ENCODE peak calls at places on chromosomes 4 and X, in eight cellular contexts. L is stomach, O is suprapubic skin, R is sigmoid colon, B is K562, I is breast epithelium, W is endothelial cell of umbilical vein, A is SK-N-MC. X is an unnamed sample.

GRCh38 chr4:28724239-28724638 is 1863.6 kb downstream of the STIM2 start:
- DNase-seq in O (no peak), L (no peak), W (no peak), A (no peak), B (no peak), I (no peak), R (no peak), X (no peak)

GRCh38 chr4:137644201-137644600 is 111.9 kb upstream of the PCDH18 start:
- DNase-seq in A (no peak), R (no peak), W (peak; percentile 8), L (no peak), I (no peak), B (no peak), O (no peak), X (no peak)

GRCh38 chrX:105013719-105014118 is 206.8 kb downstream of the TEX13A start:
- DNase-seq in O (no peak), A (no peak), I (no peak), W (no peak), B (no peak), R (no peak), L (no peak), X (no peak)

GRCh38 chrX:100979881-100980607 is 10.5 kb downstream of the ARL13A start:
- DNase-seq in O (no peak), W (no peak), I (no peak), L (no peak), B (no peak), R (no peak), A (no peak), X (no peak)

GRCh38 chrX:139388234-139388633 is 142.3 kb upstream of the F9 start:
- DNase-seq in L (no peak), B (no peak), A (no peak), W (no peak), R (no peak), I (no peak), O (no peak), X (no peak)

GRCh38 chr4:108466936-108467902 is 153.2 kb upstream of the RPL34 start:
- DNase-seq in B (no peak), L (no peak), R (no peak), W (no peak), I (no peak), A (no peak), O (no peak), X (no peak)

GRCh38 chrX:107168259-107168658 is 38.0 kb downstream of the NUP62CL start:
- DNase-seq in L (no peak), W (no peak), B (no peak), R (no peak), O (no peak), A (no peak), I (no peak), X (no peak)

GRCh38 chrX:144732588-144732987 is 514.7 kb upstream of the SPANXN1 start:
- DNase-seq in A (no peak), I (no peak), O (no peak), W (no peak), L (no peak), R (no peak), B (no peak), X (no peak)

GRCh38 chrX:13778916-13779315 is 38.0 kb downstream of the GPM6B start:
- DNase-seq in L (no peak), O (no peak), W (peak; percentile 68), A (no peak), I (no peak), R (no peak), B (no peak), X (no peak)

GRCh38 chr4:7434766-7435150 is at the start of gene PSAPL1:
- DNase-seq in A (no peak), W (no peak), I (no peak), O (no peak), L (peak; percentile 74), R (no peak), B (peak; percentile 44), X (no peak)

GRCh38 chrX:123975180-123975579 is 13.7 kb downstream of the STAG2 start:
- DNase-seq in O (no peak), A (no peak), W (peak; percentile 66), R (no peak), I (no peak), L (no peak), B (no peak), X (no peak)

GRCh38 chr4:22875592-22876257 is 183.0 kb downstream of the GBA3 start:
- DNase-seq in B (no peak), R (no peak), I (no peak), O (no peak), W (no peak), L (no peak), A (no peak), X (no peak)

GRCh38 chrX:105744291-105744690 is 78.0 kb upstream of the NRK start:
- DNase-seq in R (no peak), A (no peak), O (no peak), L (no peak), W (no peak), B (no peak), I (no peak), X (no peak)

GRCh38 chr4:54908744-54909143 is 216.7 kb downstream of the KDR start:
- DNase-seq in L (no peak), A (no peak), O (no peak), R (no peak), I (no peak), B (no peak), W (no peak), X (no peak)

GRCh38 chr4:80730158-80730557 is 300.4 kb upstream of the BMP3 start:
- DNase-seq in B (no peak), L (no peak), W (no peak), I (no peak), R (no peak), A (no peak), O (no peak), X (no peak)

GRCh38 chr4:104909376-104909775 is 237.3 kb upstream of the TET2 start:
- DNase-seq in O (no peak), B (no peak), A (no peak), L (no peak), I (no peak), W (no peak), R (no peak), X (no peak)

GRCh38 chr4:104907074-104907649 is 239.5 kb upstream of the TET2 start:
- DNase-seq in A (no peak), R (no peak), W (no peak), O (no peak), I (no peak), B (no peak), L (no peak), X (no peak)

GRCh38 chr4:104906274-104906673 is 240.4 kb upstream of the TET2 start:
- DNase-seq in W (no peak), R (no peak), B (no peak), L (no peak), I (no peak), O (no peak), A (no peak), X (no peak)

GRCh38 chr4:104907991-104908390 is 238.7 kb upstream of the TET2 start:
- DNase-seq in I (no peak), B (no peak), O (no peak), A (no peak), W (no peak), R (no peak), L (no peak), X (no peak)

GRCh38 chr4:104905546-104905945 is 241.1 kb upstream of the TET2 start:
- DNase-seq in I (no peak), B (no peak), R (no peak), O (no peak), A (no peak), W (no peak), L (no peak), X (no peak)
- TF ChIP-seq POLR2AphosphoS5 in I (no peak), B (no peak), R (no peak), O (no peak), A (no peak), W (no peak), L (no peak), X (no peak)

DNA sequence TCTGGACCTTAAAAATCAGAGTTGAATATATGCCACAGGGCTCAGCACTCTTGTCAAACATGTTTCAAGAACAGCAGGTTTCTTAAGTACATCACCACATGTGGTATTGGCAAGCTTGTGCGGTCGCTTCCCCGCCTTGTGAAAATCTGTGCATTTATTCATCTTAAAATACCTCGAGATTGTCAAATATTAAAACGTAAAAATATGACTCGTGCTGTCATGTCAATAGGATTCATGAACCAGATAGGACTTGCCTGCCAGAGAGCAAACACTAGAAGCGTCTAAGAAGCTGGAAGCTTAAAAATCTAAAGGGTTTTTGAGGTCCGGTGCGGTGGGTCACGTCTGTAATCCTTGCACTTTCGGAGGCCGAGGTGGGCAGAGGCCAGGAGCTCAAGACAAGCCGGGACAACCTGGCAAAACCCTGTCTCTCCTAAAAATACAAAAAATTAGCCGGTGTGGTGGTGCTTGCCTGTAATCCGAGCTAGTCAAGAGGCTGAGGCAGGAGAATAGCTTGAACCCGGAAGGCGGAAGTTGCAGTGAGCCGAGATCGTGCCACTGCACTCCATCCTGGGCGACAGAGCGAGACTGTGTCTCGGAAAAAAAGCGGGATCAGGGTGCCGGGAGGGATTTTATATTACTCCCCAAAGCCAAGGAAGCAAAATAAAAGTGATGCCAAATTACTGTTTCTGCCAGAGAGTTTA is 40.2 kb upstream of the TMEM154 start:
- DNase-seq in O (no peak), I (no peak), R (no peak), W (no peak), B (no peak), A (no peak), L (no peak), X (no peak)
- TF ChIP-seq POLR2AphosphoS5 in O (no peak), I (no peak), R (no peak), W (no peak), B (no peak), A (no peak), L (no peak), X (no peak)

DNA sequence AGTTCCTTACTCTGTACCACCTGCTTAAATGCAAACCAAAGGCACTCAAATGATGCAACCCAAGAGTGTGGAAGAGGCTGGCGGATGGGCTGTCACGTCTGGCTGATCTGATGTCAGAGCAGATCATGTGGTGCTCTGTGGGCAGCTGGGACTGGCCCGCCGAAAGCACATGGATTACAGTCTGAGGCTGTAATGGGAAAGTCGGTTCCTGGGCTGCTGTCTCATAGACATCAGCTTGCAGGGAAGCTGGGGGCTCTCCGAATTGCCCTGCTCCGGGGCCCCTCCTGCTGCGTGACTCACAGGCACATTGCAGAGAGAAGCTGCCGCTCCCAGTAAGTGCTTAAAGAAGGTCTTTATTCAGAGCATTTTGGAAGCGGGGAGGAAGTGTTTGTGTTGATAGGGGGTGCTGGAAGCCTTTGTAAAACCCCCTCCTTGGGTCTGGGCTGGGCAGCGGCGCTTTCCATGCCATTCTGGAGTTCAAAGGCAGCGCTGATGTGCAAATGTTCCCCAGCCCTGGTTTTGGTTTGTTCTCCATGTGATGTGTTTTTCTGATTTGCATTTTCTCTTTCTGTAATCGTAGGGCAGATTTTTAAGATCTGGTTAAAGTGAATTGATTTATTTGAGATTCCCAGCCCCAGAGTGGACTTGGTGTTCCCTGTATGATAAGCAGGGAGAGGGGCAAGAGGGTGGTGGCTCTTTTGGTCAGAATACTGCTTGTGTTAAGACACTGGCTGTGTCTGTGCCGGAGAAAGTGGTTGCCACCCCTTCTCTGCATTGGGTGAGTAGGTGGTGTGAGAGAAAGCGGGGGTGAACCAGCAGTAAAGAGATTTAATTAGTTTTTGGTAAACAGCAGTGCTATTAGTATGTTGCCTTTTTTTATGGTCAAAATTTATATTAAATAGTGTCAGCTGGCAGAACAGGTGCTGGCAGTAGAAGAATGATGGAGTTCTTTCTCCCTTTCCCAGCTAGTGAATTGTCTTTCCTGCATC is 181.3 kb downstream of the LARP7 start:
- DNase-seq in I (no peak), L (peak; percentile 25), W (peak; percentile 27), R (peak; percentile 89), B (no peak), O (peak; percentile 85), A (no peak), X (no peak)
- TF ChIP-seq POLR2AphosphoS5 in I (peak; percentile 13), L (no peak), W (no peak), R (peak; percentile 82), B (no peak), O (peak; percentile 10), A (no peak), X (peak; percentile 31)

GRCh38 chr4:105572296-105572695 is 19.9 kb downstream of the ARHGEF38 start:
- DNase-seq in O (no peak), R (no peak), I (no peak), B (no peak), A (no peak), L (no peak), W (no peak), X (no peak)
- TF ChIP-seq POLR2AphosphoS5 in O (no peak), R (no peak), I (no peak), B (no peak), A (no peak), L (no peak), W (no peak), X (no peak)

X was measured in vagina.